ENCODE peak calls at places on chromosome 18, in eight cellular contexts. One of them, this sample, is unnamed.

GRCh38 chr18:59610546-59611140 is 86.6 kb downstream of the CCBE1 start:
- DNase-seq in heart right ventricle: no peak
- DNase-seq in Caco-2: no peak
- DNase-seq in GM13976: no peak
- DNase-seq in head of caudate nucleus: no peak
- DNase-seq in nucleus accumbens: no peak
- DNase-seq in glomerular endothelial cell: no peak
- DNase-seq in M059J: no peak
- DNase-seq in this sample: no peak

GRCh38 chr18:63379639-63379962 is 12.6 kb upstream of the KDSR start:
- DNase-seq in nucleus accumbens: no peak
- DNase-seq in heart right ventricle: no peak
- DNase-seq in Caco-2: no peak
- DNase-seq in GM13976: no peak
- DNase-seq in glomerular endothelial cell: no peak
- DNase-seq in M059J: no peak
- DNase-seq in head of caudate nucleus: no peak
- DNase-seq in this sample: peak

GRCh38 chr18:11850821-11851155 is 425 bp upstream of the CHMP1B start:
- DNase-seq in heart right ventricle: no peak
- DNase-seq in nucleus accumbens: no peak
- DNase-seq in GM13976: no peak
- DNase-seq in Caco-2: no peak
- DNase-seq in M059J: peak
- DNase-seq in glomerular endothelial cell: no peak
- DNase-seq in head of caudate nucleus: no peak
- DNase-seq in this sample: peak

GRCh38 chr18:23903971-23904370 is 110.6 kb upstream of the TTC39C start:
- DNase-seq in head of caudate nucleus: no peak
- DNase-seq in Caco-2: no peak
- DNase-seq in heart right ventricle: no peak
- DNase-seq in glomerular endothelial cell: no peak
- DNase-seq in GM13976: no peak
- DNase-seq in nucleus accumbens: no peak
- DNase-seq in M059J: no peak
- DNase-seq in this sample: no peak

GRCh38 chr18:65936678-65937077 is 185.9 kb downstream of the CDH7 start:
- DNase-seq in nucleus accumbens: no peak
- DNase-seq in head of caudate nucleus: no peak
- DNase-seq in heart right ventricle: no peak
- DNase-seq in M059J: no peak
- DNase-seq in glomerular endothelial cell: no peak
- DNase-seq in GM13976: no peak
- DNase-seq in Caco-2: no peak
- DNase-seq in this sample: no peak

GRCh38 chr18:45775241-45775676 is 50.2 kb upstream of the SIGLEC15 start:
- DNase-seq in M059J: peak
- DNase-seq in nucleus accumbens: no peak
- DNase-seq in GM13976: peak
- DNase-seq in glomerular endothelial cell: no peak
- DNase-seq in head of caudate nucleus: peak
- DNase-seq in Caco-2: no peak
- DNase-seq in heart right ventricle: peak
- DNase-seq in this sample: peak

GRCh38 chr18:32469190-32469611 is 1.5 kb downstream of the GAREM1 start:
- DNase-seq in M059J: peak
- DNase-seq in GM13976: peak
- DNase-seq in nucleus accumbens: peak
- DNase-seq in heart right ventricle: peak
- DNase-seq in Caco-2: no peak
- DNase-seq in glomerular endothelial cell: no peak
- DNase-seq in head of caudate nucleus: peak
- DNase-seq in this sample: peak

GRCh38 chr18:37864122-37864521 is 298.5 kb upstream of the CELF4 start:
- DNase-seq in glomerular endothelial cell: no peak
- DNase-seq in head of caudate nucleus: no peak
- DNase-seq in heart right ventricle: no peak
- DNase-seq in M059J: no peak
- DNase-seq in nucleus accumbens: no peak
- DNase-seq in GM13976: no peak
- DNase-seq in Caco-2: no peak
- DNase-seq in this sample: no peak

GRCh38 chr18:57923606-57924005 is 120.4 kb upstream of the NEDD4L start:
- DNase-seq in GM13976: no peak
- DNase-seq in M059J: no peak
- DNase-seq in nucleus accumbens: no peak
- DNase-seq in head of caudate nucleus: no peak
- DNase-seq in glomerular endothelial cell: no peak
- DNase-seq in Caco-2: no peak
- DNase-seq in heart right ventricle: no peak
- DNase-seq in this sample: no peak

GRCh38 chr18:69785466-69785865 is 162.2 kb downstream of the CD226 start:
- DNase-seq in glomerular endothelial cell: no peak
- DNase-seq in M059J: peak
- DNase-seq in heart right ventricle: no peak
- DNase-seq in Caco-2: no peak
- DNase-seq in GM13976: no peak
- DNase-seq in head of caudate nucleus: no peak
- DNase-seq in nucleus accumbens: no peak
- DNase-seq in this sample: peak

GRCh38 chr18:23528580-23529472 is 25.5 kb downstream of the RMC1 start:
- DNase-seq in glomerular endothelial cell: no peak
- DNase-seq in head of caudate nucleus: no peak
- DNase-seq in GM13976: no peak
- DNase-seq in heart right ventricle: peak
- DNase-seq in Caco-2: no peak
- DNase-seq in nucleus accumbens: no peak
- DNase-seq in M059J: peak
- DNase-seq in this sample: no peak

GRCh38 chr18:13447621-13448020 is 229.1 kb downstream of the LDLRAD4 start:
- DNase-seq in Caco-2: no peak
- DNase-seq in GM13976: no peak
- DNase-seq in head of caudate nucleus: peak
- DNase-seq in nucleus accumbens: no peak
- DNase-seq in heart right ventricle: no peak
- DNase-seq in M059J: peak
- DNase-seq in glomerular endothelial cell: no peak
- DNase-seq in this sample: peak

GRCh38 chr18:74534150-74534969 is at the start of gene CNDP1:
- DNase-seq in M059J: no peak
- DNase-seq in heart right ventricle: no peak
- DNase-seq in glomerular endothelial cell: no peak
- DNase-seq in head of caudate nucleus: peak
- DNase-seq in nucleus accumbens: peak
- DNase-seq in Caco-2: no peak
- DNase-seq in GM13976: no peak
- DNase-seq in this sample: no peak